ENCODE peak calls at places on chromosomes 6 and 20, in seven cellular contexts. B is mesendoderm, E is neuronal stem cell, H is IMR-90, W is trophoblast cell, Z is H1, F is mesenchymal stem cell. N is an unnamed sample.
A peak's percentile ranks its signal among the peaks of the same experiment; 100 is the strongest.

GRCh38 chr6:144849920-144850319 is 564.8 kb downstream of the UTRN start:
- DNase-seq in B (no peak), W (no peak), E (no peak), Z (no peak), H (no peak), F (no peak), N (no peak)

GRCh38 chr6:51250317-51250716 is 431.6 kb downstream of the TFAP2B start:
- DNase-seq in B (no peak), F (no peak), H (no peak), E (no peak), Z (no peak), W (no peak), N (no peak)

GRCh38 chr6:157272866-157273755 is 50.2 kb downstream of the TMEM242 start:
- DNase-seq in E (no peak), F (peak; percentile 19), W (peak; percentile 3), H (no peak), Z (no peak), B (peak; percentile 44), N (peak; percentile 58)

GRCh38 chr6:56594699-56595098 is 48.0 kb downstream of the DST start:
- DNase-seq in E (no peak), W (no peak), B (no peak), F (no peak), H (no peak), Z (no peak), N (no peak)

GRCh38 chr6:35400901-35401311 is 51.2 kb upstream of the FANCE start:
- DNase-seq in E (no peak), H (peak; percentile 49), W (peak; percentile 42), F (no peak), B (no peak), Z (no peak), N (no peak)

GRCh38 chr20:4067600-4068261 is 52.4 kb upstream of the RNF24 start:
- DNase-seq in B (no peak), Z (no peak), F (peak; percentile 74), E (no peak), H (peak; percentile 88), W (peak; percentile 80), N (no peak)

GRCh38 chr6:4319992-4320683 is 184.8 kb upstream of the ECI2 start:
- DNase-seq in H (peak; percentile 65), Z (no peak), B (peak; percentile 80), E (no peak), W (peak; percentile 41), F (peak; percentile 83), N (no peak)

GRCh38 chr20:63114006-63114692 is 101.8 kb downstream of the YTHDF1 start:
- DNase-seq in W (no peak), Z (no peak), E (no peak), H (no peak), B (no peak), F (no peak), N (no peak)

GRCh38 chr6:83307849-83308248 is 114.7 kb downstream of the RWDD2A start:
- DNase-seq in B (no peak), F (no peak), Z (no peak), E (no peak), W (no peak), H (no peak), N (no peak)

GRCh38 chr20:41783423-41784220 is 165.4 kb upstream of the CHD6 start:
- DNase-seq in W (no peak), H (no peak), F (no peak), B (no peak), Z (no peak), E (no peak), N (no peak)

GRCh38 chr6:16033214-16033613 is 95.7 kb upstream of the MYLIP start:
- DNase-seq in H (no peak), E (no peak), Z (no peak), F (no peak), B (no peak), W (no peak), N (no peak)
- H3K4ac ChIP-seq in H (no peak overlapping the region), E (no peak overlapping the region), Z (no peak overlapping the region), F (no peak overlapping the region), B (no peak overlapping the region), W (no peak overlapping the region), N (no peak overlapping the region)

DNA sequence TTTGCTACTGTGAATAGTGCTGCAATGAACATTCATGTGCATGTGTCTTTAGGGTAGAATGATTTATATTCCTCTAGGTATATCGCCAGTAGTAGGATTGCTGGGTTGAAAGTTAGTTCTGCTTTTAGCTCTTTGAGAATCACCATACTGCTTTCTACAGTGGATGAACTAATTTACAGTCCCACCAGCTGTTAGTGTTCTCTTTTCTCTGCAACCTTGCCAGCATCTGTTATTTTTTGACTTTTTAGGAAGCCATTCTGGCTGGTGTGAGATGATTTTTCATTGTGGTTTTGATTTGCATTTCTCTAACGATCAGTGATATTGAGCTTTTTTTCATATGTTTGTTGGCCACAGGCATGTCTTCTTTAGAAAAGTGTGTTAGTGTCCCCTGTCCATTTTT is 40.0 kb downstream of the PLG start:
- DNase-seq in H (no peak), B (no peak), F (no peak), W (no peak), E (no peak), Z (no peak), N (no peak)
- H4K8ac ChIP-seq in H (no peak overlapping the region), B (no peak overlapping the region), F (no peak overlapping the region), W (no peak overlapping the region), E (no peak overlapping the region), Z (no peak overlapping the region), N (no peak overlapping the region)

GRCh38 chr6:104240865-104241264 is 618.9 kb downstream of the HACE1 start:
- DNase-seq in H (no peak), W (no peak), E (no peak), F (no peak), Z (no peak), B (no peak), N (no peak)
- H3K4ac ChIP-seq in H (no peak overlapping the region), W (no peak overlapping the region), E (no peak overlapping the region), F (no peak overlapping the region), Z (no peak overlapping the region), B (no peak overlapping the region), N (no peak overlapping the region)

GRCh38 chr20:47213960-47214359 is 142.5 kb downstream of the ZMYND8 start:
- DNase-seq in H (no peak), B (no peak), W (no peak), Z (no peak), E (no peak), F (no peak), N (no peak)
- H4K8ac ChIP-seq in H (no peak overlapping the region), B (no peak overlapping the region), W (no peak overlapping the region), Z (peak overlapping the region; percentile 66), E (no peak overlapping the region), F (no peak overlapping the region), N (no peak overlapping the region)

DNA sequence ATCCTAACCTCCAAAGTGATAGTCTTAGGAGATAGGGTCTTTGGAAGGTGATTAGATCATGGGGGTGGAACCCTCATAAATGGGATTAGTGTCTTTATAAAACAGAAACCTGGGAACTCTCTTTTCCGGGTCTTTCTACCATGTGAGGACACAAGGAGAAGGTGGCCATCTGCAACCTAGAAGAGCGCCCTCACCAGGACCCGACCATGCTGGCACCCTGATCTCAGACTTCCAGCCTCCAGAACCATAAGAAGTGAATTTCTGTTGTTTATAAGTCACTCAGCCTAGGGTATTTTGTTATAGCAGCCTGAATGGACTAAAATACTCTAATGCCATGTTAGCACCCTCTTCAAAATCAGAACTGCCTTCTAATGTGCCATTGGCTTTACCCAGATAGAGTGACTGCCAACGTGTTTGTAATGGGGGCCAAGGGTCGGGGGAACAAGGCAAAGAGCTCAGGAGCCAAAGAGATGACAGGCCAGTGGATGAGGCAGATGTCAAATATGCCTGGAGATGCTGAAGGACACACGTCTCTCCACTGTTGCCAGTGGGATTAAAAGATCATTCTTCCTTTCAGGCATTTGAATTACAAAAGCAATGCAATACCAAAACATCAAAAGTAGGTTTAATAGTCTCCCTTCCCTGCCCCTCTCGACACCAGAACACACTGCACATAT is 21.0 kb downstream of the TUBB2B start:
- DNase-seq in E (no peak), H (no peak), W (peak; percentile 76), Z (no peak), B (no peak), F (no peak), N (no peak)
- H3K4ac ChIP-seq in E (no peak overlapping the region), H (no peak overlapping the region), W (no peak overlapping the region), Z (no peak overlapping the region), B (no peak overlapping the region), F (no peak overlapping the region), N (no peak overlapping the region)

DNA sequence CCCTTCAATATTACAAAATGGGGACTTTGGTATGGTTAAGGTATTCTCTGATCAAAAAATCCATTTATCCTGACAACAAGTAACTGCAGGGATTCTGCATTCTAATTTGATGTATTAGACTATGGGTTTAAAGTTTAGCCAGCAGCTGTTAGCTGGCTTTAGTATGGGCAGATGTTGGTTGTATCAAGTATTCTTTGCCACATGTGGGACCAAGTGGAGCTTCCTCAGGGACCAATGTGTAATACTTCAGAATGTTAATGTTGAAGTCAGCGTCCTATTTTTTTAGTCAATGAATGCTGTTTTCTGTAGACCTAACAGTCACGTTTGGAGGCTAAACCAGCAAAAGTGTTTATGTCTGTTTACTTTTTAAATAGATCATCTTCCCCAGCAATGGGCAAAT is 41.4 kb downstream of the MOXD1 start:
- DNase-seq in E (no peak), H (no peak), B (no peak), F (no peak), W (no peak), Z (no peak), N (no peak)
- H4K8ac ChIP-seq in E (no peak overlapping the region), H (no peak overlapping the region), B (no peak overlapping the region), F (no peak overlapping the region), W (no peak overlapping the region), Z (no peak overlapping the region), N (no peak overlapping the region)

DNA sequence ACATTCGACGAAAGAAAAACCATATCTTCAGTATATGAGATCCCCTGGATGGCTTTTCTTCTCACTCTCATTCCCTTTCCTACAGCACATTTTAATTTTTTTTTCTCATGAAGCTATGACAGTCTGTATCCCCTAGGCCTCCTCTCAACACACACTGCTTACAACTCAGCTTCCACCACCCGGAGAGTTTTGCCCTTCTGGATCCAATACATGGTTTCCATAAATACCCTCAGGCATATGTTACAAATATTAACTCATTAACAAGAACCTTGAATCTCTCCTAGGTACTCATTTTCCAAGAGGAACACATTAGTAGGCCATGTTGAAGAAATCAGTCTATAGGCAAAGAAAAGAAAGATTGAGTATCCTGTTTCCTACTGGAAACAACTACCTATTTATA is 44.0 kb downstream of the PAK5 start:
- DNase-seq in B (no peak), W (no peak), H (no peak), E (no peak), Z (no peak), F (no peak), N (no peak)
- H3K4ac ChIP-seq in B (no peak overlapping the region), W (no peak overlapping the region), H (no peak overlapping the region), E (no peak overlapping the region), Z (no peak overlapping the region), F (no peak overlapping the region), N (no peak overlapping the region)

N was measured in H9.